ENCODE peak calls at places on chromosomes 3 and 15, in six cellular contexts. T is AG09309, I is ovary, G is fibroblast of mammary gland, A is GM20000, B is heart right ventricle. M is an unnamed sample.

GRCh38 chr3:52456169-52456799 is 880 bp downstream of the NISCH start:
- DNase-seq in T (no peak), I (peak), G (peak), A (no peak), B (peak), M (no peak)

GRCh38 chr3:119293761-119294401 is at the start of gene ARHGAP31:
- DNase-seq in T (peak), I (peak), G (peak), A (peak), B (peak), M (peak)

GRCh38 chr15:77457619-77458265 is 37.1 kb downstream of the HMG20A start:
- DNase-seq in T (no peak), I (no peak), G (peak), A (no peak), B (no peak), M (no peak)

GRCh38 chr3:191499307-191500125 is 38.6 kb downstream of the PYDC2 start:
- DNase-seq in T (peak), I (peak), G (peak), A (no peak), B (peak), M (no peak)

GRCh38 chr15:94203321-94203720 is 28.0 kb upstream of the MCTP2 start:
- DNase-seq in T (no peak), I (no peak), G (no peak), A (no peak), B (no peak), M (no peak)

GRCh38 chr15:68304611-68305337 is 27.2 kb downstream of the FEM1B start:
- DNase-seq in T (no peak), I (peak), G (no peak), A (no peak), B (no peak), M (no peak)

GRCh38 chr3:197371521-197372075 is 73.2 kb upstream of the DLG1 start:
- DNase-seq in T (no peak), I (no peak), G (no peak), A (no peak), B (no peak), M (no peak)

GRCh38 chr3:52128118-52128683 is 26.0 kb downstream of the POC1A start:
- DNase-seq in T (no peak), I (no peak), G (peak), A (no peak), B (no peak), M (no peak)

GRCh38 chr3:29430558-29430971 is 149.7 kb downstream of the RBMS3 start:
- DNase-seq in T (peak), I (no peak), G (no peak), A (no peak), B (no peak), M (no peak)

GRCh38 chr3:52527732-52528595 is 5.7 kb downstream of the NT5DC2 start:
- DNase-seq in T (no peak), I (no peak), G (no peak), A (no peak), B (peak), M (peak)

GRCh38 chr3:71307884-71308697 is 275.4 kb downstream of the FOXP1 start:
- DNase-seq in T (no peak), I (no peak), G (no peak), A (no peak), B (no peak), M (no peak)

GRCh38 chr3:100106531-100107155 is 7.7 kb downstream of the FILIP1L start:
- DNase-seq in T (no peak), I (no peak), G (peak), A (no peak), B (no peak), M (no peak)

GRCh38 chr15:55775316-55775715 is 32.4 kb upstream of the PRTG start:
- DNase-seq in T (peak), I (no peak), G (no peak), A (no peak), B (no peak), M (no peak)

GRCh38 chr15:35098737-35099136 is 13.6 kb upstream of the NANOGP8 start:
- DNase-seq in T (no peak), I (no peak), G (no peak), A (no peak), B (no peak), M (no peak)

GRCh38 chr15:92733934-92734521 is 78.5 kb upstream of the FAM174B start:
- DNase-seq in T (no peak), I (no peak), G (peak), A (no peak), B (no peak), M (no peak)

GRCh38 chr3:193030276-193030675 is 112.6 kb upstream of the MB21D2 start:
- DNase-seq in T (no peak), I (no peak), G (peak), A (no peak), B (no peak), M (no peak)

GRCh38 chr15:65893060-65893459 is 23.8 kb downstream of the RAB11A start:
- DNase-seq in T (no peak), I (no peak), G (no peak), A (no peak), B (no peak), M (no peak)

GRCh38 chr3:123314409-123315270 is 112.9 kb downstream of the SEC22A start:
- DNase-seq in T (no peak), I (no peak), G (no peak), A (no peak), B (no peak), M (no peak)

GRCh38 chr3:24133942-24134341 is 188.9 kb downstream of the NR1D2 start:
- DNase-seq in T (no peak), I (no peak), G (no peak), A (no peak), B (no peak), M (no peak)

GRCh38 chr3:195187609-195188529 is 83.1 kb downstream of the XXYLT1 start:
- DNase-seq in T (no peak), I (no peak), G (peak), A (no peak), B (no peak), M (no peak)

DNA sequence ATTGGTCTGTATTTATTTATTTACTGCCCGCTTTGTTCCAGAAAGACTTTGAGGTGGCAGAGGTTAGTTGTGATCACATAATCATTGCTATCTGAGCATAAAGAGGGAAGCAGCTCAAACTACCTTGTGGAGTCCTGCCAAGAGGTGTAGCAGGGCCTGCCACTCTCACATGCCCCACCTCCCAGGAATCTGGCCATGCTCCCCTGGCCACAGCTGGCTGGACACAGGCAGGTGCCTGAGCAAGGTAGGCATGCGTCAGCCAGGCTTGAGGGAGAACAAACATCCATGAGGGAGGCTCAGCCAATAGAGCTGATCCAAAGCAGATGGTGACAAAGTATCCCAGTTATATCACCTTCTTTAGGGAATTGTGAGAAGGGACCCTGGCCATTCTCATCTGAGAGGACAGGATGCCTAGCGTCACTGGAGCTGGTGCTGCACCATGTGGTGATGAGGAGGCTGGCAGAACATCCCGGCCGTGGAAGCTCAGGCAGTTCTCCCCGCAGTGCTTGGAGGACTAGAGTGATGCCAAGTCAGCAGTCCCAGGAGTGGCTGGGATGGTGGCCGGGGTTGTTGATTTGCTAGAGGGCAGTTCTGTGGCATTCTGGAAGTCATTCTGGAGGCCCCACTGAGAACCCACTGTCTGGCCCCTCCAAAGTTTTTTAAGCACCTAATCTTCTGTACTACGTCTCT is 6.8 kb upstream of the POLG start:
- DNase-seq in T (no peak), I (no peak), G (no peak), A (no peak), B (no peak), M (no peak)
- TF ChIP-seq CTCF in T (no peak), I (no peak), G (no peak), A (no peak), B (no peak), M (no peak)

GRCh38 chr3:45783667-45784066 is 12.7 kb downstream of the SLC6A20 start:
- DNase-seq in T (no peak), I (no peak), G (no peak), A (no peak), B (no peak), M (no peak)

GRCh38 chr3:45786801-45787495 is 9.4 kb downstream of the SLC6A20 start:
- DNase-seq in T (no peak), I (no peak), G (no peak), A (no peak), B (no peak), M (no peak)

GRCh38 chr3:45782381-45782780 is 14.0 kb downstream of the SLC6A20 start:
- DNase-seq in T (no peak), I (no peak), G (no peak), A (no peak), B (no peak), M (no peak)

GRCh38 chr3:45787551-45787950 is 8.8 kb downstream of the SLC6A20 start:
- DNase-seq in T (no peak), I (no peak), G (no peak), A (no peak), B (no peak), M (no peak)

DNA sequence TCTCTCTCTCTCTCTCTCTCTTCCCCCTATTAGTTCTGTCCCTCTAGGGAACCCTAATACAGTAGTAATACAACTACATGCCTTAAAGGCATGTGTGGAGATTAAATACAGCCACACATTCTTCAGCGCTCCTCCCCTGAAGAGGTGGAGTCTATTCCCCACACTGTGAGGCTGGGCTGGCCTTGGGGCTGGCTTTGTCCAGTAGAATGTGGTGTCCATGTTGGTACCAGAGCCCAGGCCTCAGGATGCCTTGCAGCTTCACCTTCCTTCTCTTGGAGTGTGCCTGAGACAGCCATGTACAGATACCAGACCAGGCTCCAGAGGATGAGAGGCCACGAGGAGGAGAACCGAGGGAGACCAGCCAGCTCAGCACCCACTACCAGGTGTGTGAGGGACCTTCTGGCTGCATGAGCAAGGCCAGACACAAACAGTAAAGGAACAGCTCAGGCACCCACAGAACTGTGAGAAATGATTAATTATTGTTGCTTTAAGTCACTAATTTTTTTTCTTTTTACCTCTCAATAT is 10.6 kb downstream of the SLC6A20 start:
- DNase-seq in T (no peak), I (no peak), G (no peak), A (no peak), B (no peak), M (no peak)
- TF ChIP-seq CTCF in T (no peak), I (no peak), G (no peak), A (no peak), B (no peak), M (no peak)

GRCh38 chr3:143348486-143349327 is 229.1 kb downstream of the CHST2 start:
- DNase-seq in T (no peak), I (no peak), G (no peak), A (peak), B (no peak), M (no peak)
- TF ChIP-seq CTCF in T (peak), I (no peak), G (peak), A (no peak), B (no peak), M (no peak)

DNA sequence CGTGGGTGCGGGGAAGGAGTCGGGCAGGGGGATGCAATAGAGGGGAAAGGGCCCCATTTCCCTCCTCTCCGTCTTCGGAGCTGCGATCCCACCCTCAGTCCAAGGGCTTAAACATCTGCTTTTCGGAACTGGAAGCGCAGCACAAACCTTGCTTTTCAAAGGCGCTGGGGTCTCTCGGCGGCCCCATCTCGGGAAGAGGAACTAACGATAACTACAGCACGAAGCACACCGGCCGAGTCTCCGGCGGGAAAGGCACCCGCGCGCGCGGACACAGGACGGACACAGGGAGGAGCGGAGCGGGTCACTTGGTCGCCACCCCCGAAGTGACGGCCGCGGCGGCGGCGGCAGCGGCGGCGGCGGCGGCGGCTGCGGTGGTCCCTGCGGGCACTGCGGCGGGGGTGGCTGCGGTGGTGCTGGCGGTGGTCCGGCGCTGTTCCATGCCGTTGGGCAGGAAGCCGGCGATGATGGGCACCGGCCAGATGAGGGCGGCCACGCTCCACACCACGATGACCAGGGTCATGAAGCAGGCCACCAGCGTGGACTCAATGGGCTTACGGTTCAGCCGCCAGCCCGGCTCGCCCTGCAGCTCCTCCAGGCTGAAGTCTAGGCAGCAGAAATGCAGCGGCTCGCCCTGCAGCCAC is 1.1 kb downstream of the TMEM158 start:
- DNase-seq in T (no peak), I (peak), G (peak), A (peak), B (peak), M (peak)
- TF ChIP-seq CTCF in T (peak), I (no peak), G (peak), A (peak), B (peak), M (peak)

GRCh38 chr15:87781959-87782625 is 474.4 kb downstream of the NTRK3 start:
- DNase-seq in T (no peak), I (no peak), G (no peak), A (no peak), B (no peak), M (no peak)
- TF ChIP-seq CTCF in T (no peak), I (no peak), G (no peak), A (no peak), B (no peak), M (no peak)

DNA sequence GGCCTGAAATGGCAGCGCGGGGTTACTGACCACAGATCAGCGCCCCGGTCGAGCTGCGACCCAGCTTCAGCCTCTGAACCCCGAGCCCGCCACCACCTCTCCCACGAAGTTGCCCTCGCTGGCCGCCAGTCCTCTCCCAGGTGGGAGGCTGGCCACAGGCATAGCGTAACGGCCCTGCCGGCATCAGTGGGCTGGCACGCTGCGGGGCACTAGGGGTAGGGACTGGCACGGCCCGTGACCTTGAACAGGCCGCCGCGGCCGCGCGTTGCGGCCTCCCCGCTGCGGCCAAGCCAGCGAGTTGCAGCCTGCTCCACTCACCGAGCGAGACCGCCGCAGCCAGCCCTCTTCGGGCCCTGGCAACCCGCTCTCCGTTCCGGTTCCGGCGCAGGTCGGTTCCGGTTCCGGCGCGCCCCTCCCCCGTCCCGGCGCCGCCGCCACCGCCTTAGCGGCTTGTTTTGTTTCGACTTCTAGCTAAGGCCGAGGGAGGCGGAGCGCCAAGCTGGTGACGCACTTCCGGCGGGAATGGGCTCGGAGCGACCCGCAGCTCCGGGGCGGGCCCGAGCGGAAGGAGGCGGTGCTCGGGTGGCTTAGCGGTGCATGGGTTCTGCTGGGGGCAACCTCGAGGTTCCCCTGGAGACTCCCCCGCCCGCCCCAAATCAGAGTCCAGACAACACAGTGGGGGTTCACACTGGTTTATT is at the start of gene USP19:
- DNase-seq in T (peak), I (peak), G (peak), A (peak), B (peak), M (peak)
- TF ChIP-seq CTCF in T (no peak), I (no peak), G (no peak), A (no peak), B (no peak), M (no peak)

GRCh38 chr3:57597240-57597972 is at the start of gene ARF4:
- DNase-seq in T (peak), I (peak), G (peak), A (peak), B (peak), M (peak)
- TF ChIP-seq CTCF in T (peak), I (peak), G (no peak), A (no peak), B (no peak), M (peak)